ENCODE peak calls at places on chromosomes 11 and 22, in five cellular contexts. X, D, N, A and C are unnamed samples.

GRCh38 chr11:68076371-68077042 is 37.7 kb downstream of the TCIRG1 start:
- DNase-seq in X (no peak), D (no peak), N (no peak), A (no peak), C (no peak)

GRCh38 chr11:79157738-79158137 is 283.1 kb downstream of the TENM4 start:
- DNase-seq in X (no peak), D (no peak), N (no peak), A (no peak), C (no peak)

GRCh38 chr11:122170815-122171475 is 54.9 kb upstream of the BLID start:
- DNase-seq in X (peak), D (no peak), N (no peak), A (peak), C (no peak)

GRCh38 chr11:113153847-113154246 is 160.5 kb upstream of the TTC12 start:
- DNase-seq in X (peak), D (no peak), N (no peak), A (no peak), C (no peak)

GRCh38 chr11:134359646-134360045 is 27.9 kb downstream of the GLB1L2 start:
- DNase-seq in X (no peak), D (no peak), N (no peak), A (no peak), C (no peak)

GRCh38 chr11:10829139-10829538 is 20.4 kb upstream of the EIF4G2 start:
- DNase-seq in X (no peak), D (no peak), N (no peak), A (no peak), C (no peak)

GRCh38 chr11:36657610-36658225 is 59.7 kb upstream of the RAG2 start:
- DNase-seq in X (no peak), D (no peak), N (no peak), A (no peak), C (no peak)

GRCh38 chr11:64100345-64100744 is 64.6 kb downstream of the FLRT1 start:
- DNase-seq in X (no peak), D (no peak), N (peak), A (no peak), C (no peak)

GRCh38 chr11:60763692-60764369 is 7.2 kb downstream of the MS4A15 start:
- DNase-seq in X (no peak), D (no peak), N (no peak), A (no peak), C (no peak)

GRCh38 chr11:35293034-35293433 is 126.3 kb downstream of the SLC1A2 start:
- DNase-seq in X (no peak), D (no peak), N (no peak), A (no peak), C (no peak)

GRCh38 chr22:48488611-48489456 is 1338.8 kb downstream of the BRD1 start:
- DNase-seq in X (peak), D (no peak), N (no peak), A (no peak), C (peak)

GRCh38 chr11:126114486-126115252 is 52.0 kb upstream of the CDON start:
- DNase-seq in X (no peak), D (no peak), N (peak), A (no peak), C (no peak)

GRCh38 chr11:118641463-118642019 is 34.1 kb downstream of the PHLDB1 start:
- DNase-seq in X (no peak), D (no peak), N (peak), A (no peak), C (no peak)

GRCh38 chr11:129392995-129393394 is 17.3 kb downstream of the BARX2 start:
- DNase-seq in X (no peak), D (no peak), N (no peak), A (no peak), C (no peak)

GRCh38 chr11:120215634-120216033 is 4.8 kb downstream of the OAF start:
- DNase-seq in X (peak), D (no peak), N (no peak), A (peak), C (peak)

GRCh38 chr11:49995559-49995958 is 13.2 kb upstream of the OR4C12 start:
- DNase-seq in X (peak), D (no peak), N (no peak), A (peak), C (no peak)

GRCh38 chr11:103863497-103863896 is 172.9 kb upstream of the DDI1 start:
- DNase-seq in X (peak), D (no peak), N (no peak), A (peak), C (no peak)

GRCh38 chr11:28318861-28319260 is 210.7 kb downstream of the METTL15 start:
- DNase-seq in X (no peak), D (no peak), N (no peak), A (no peak), C (no peak)

GRCh38 chr22:27212617-27213177 is 555.3 kb downstream of the MIAT start:
- DNase-seq in X (peak), D (no peak), N (no peak), A (peak), C (no peak)

GRCh38 chr22:24433868-24434471 is 6.6 kb downstream of the ADORA2A start:
- DNase-seq in X (no peak), D (no peak), N (no peak), A (no peak), C (no peak)

GRCh38 chr22:48574776-48575566 is 1252.7 kb downstream of the BRD1 start:
- DNase-seq in X (peak), D (no peak), N (peak), A (peak), C (no peak)